ENCODE peak calls at places on chromosomes 4 and X, in ten cellular contexts. I is lower leg skin, T is suprapubic skin, O is astrocyte of the spinal cord, M is HFF-Myc, X is tibial artery, U is bronchial epithelial cell, F is AG09309, D is ovary, K is SK-N-SH. E is an unnamed sample.
A peak's percentile ranks its signal among the peaks of the same experiment; 100 is the strongest.

GRCh38 chr4:89712141-89712540 is 124.8 kb downstream of the SNCA start:
- DNase-seq in I (no peak), X (no peak), T (no peak), O (peak; percentile 86), K (peak; percentile 20), U (no peak), F (peak; percentile 47), M (peak; percentile 53), D (no peak), E (peak; percentile 36)

GRCh38 chr4:57442834-57443291 is 332.7 kb upstream of the IGFBP7 start:
- DNase-seq in D (no peak), U (peak; percentile 47), O (peak; percentile 42), M (peak; percentile 2), K (peak; percentile 54), F (no peak), X (no peak), T (no peak), I (no peak), E (peak; percentile 26)

GRCh38 chr4:159269143-159269542 is 166.3 kb downstream of the RAPGEF2 start:
- DNase-seq in U (no peak), X (no peak), K (peak; percentile 21), T (no peak), O (no peak), I (no peak), D (no peak), M (no peak), F (no peak), E (no peak)

GRCh38 chrX:136646602-136647239 is 1.2 kb upstream of the CD40LG start:
- DNase-seq in X (no peak), O (no peak), K (no peak), D (no peak), U (no peak), T (no peak), I (no peak), F (no peak), M (no peak), E (no peak)

GRCh38 chrX:68994883-68995255 is 166.0 kb downstream of the EFNB1 start:
- DNase-seq in T (no peak), X (no peak), U (no peak), K (no peak), O (no peak), D (no peak), F (no peak), I (no peak), M (no peak), E (no peak)

GRCh38 chrX:110022555-110023448 is 19.9 kb downstream of the TMEM164 start:
- DNase-seq in U (no peak), X (no peak), M (no peak), D (no peak), F (no peak), I (no peak), O (no peak), T (no peak), K (no peak), E (no peak)

GRCh38 chr4:38266616-38267015 is 306.4 kb downstream of the PTTG2 start:
- DNase-seq in K (no peak), I (no peak), O (peak; percentile 24), X (no peak), F (no peak), T (no peak), U (peak; percentile 71), D (no peak), M (no peak), E (no peak)

GRCh38 chr4:106258145-106259045 is 57.6 kb downstream of the TBCK start:
- DNase-seq in K (no peak), I (no peak), O (peak; percentile 62), U (no peak), D (no peak), X (no peak), M (no peak), F (peak; percentile 8), T (no peak), E (no peak)

GRCh38 chr4:68388347-68388746 is 38.5 kb upstream of the YTHDC1 start:
- DNase-seq in O (no peak), I (no peak), M (no peak), U (no peak), T (no peak), D (no peak), K (no peak), X (no peak), F (no peak), E (no peak)

GRCh38 chr4:103498161-103499070 is 221.4 kb downstream of the TACR3 start:
- DNase-seq in I (no peak), F (peak; percentile 33), K (no peak), U (peak; percentile 76), X (no peak), D (no peak), T (no peak), O (peak; percentile 64), M (peak; percentile 53), E (peak; percentile 1)

GRCh38 chr4:89054627-89055026 is 2.4 kb downstream of the FAM13A start:
- DNase-seq in T (no peak), D (no peak), X (no peak), U (no peak), K (no peak), O (no peak), I (no peak), M (no peak), F (no peak), E (no peak)

GRCh38 chr4:61070269-61070668 is 129.9 kb upstream of the ADGRL3 start:
- DNase-seq in X (no peak), F (no peak), O (no peak), T (no peak), M (no peak), K (no peak), I (no peak), U (peak; percentile 1), D (no peak), E (no peak)

GRCh38 chr4:118999919-119000318 is 111.3 kb downstream of the SYNPO2 start:
- DNase-seq in I (no peak), F (no peak), U (no peak), T (no peak), O (no peak), D (no peak), X (no peak), M (no peak), K (no peak), E (no peak)

GRCh38 chr4:15882675-15883086 is 55.9 kb downstream of the FGFBP1 start:
- DNase-seq in O (peak; percentile 81), D (peak; percentile 40), I (no peak), F (peak; percentile 52), M (peak; percentile 70), K (peak; percentile 57), U (peak; percentile 86), X (no peak), T (no peak), E (peak; percentile 82)

GRCh38 chrX:20727447-20727846 is 460.7 kb upstream of the RPS6KA3 start:
- DNase-seq in U (peak; percentile 48), M (no peak), F (no peak), D (no peak), X (no peak), K (no peak), I (no peak), O (no peak), T (no peak), E (no peak)
- H3K4me3 ChIP-seq in U (no peak overlapping the region), M (no peak overlapping the region), F (no peak overlapping the region), D (no peak overlapping the region), X (no peak overlapping the region), K (no peak overlapping the region), I (no peak overlapping the region), O (no peak overlapping the region), T (no peak overlapping the region), E (no peak overlapping the region)

DNA sequence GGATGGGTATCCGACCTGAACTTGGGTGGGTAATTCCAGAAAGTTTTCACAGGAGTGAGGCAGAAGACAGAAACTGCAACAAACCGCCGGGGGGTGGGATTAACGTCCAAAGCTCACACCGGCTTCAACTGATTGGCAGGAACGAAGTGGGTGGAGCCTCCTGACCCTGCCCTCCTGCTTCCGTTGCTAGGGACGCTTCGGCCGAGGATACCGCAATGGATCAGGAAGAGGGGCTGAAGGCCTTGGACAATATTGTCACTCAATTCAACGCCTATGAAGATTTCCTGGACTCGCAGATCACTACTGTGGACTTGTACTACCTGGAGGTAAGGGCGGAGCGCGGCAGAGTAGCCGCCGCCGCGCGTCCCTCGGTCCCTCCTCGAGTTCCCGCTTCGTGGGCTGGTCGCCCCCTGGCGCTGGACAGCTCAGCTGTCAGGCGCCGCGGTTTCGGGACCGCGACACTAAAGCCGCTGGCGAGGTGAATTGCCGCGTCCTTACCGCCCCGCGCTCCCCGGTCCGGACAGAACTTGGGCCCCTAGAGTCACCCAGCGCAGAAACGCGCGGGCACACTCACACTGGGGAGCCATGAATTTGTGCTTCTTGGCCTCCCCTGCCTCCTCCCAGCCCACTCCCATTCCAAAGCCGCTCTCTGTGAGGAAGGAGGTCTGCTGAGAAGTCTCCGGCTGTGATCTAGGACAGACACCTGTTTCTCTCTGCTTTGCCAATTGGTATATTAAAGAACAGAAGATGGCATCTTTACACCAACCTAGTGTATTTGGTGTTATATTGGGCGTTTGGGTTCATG is at the start of gene CFAP299:
- DNase-seq in I (peak; percentile 46), M (peak; percentile 74), X (peak; percentile 71), O (peak; percentile 88), D (peak; percentile 89), U (peak; percentile 85), F (peak; percentile 42), T (peak; percentile 87), K (peak; percentile 89), E (peak; percentile 74)
- TF ChIP-seq CTCF in I (no peak), M (peak; percentile 60), X (no peak), O (peak; percentile 72), D (no peak), U (peak; percentile 64), F (peak; percentile 66), T (no peak), K (peak; percentile 71), E (peak; percentile 64)

DNA sequence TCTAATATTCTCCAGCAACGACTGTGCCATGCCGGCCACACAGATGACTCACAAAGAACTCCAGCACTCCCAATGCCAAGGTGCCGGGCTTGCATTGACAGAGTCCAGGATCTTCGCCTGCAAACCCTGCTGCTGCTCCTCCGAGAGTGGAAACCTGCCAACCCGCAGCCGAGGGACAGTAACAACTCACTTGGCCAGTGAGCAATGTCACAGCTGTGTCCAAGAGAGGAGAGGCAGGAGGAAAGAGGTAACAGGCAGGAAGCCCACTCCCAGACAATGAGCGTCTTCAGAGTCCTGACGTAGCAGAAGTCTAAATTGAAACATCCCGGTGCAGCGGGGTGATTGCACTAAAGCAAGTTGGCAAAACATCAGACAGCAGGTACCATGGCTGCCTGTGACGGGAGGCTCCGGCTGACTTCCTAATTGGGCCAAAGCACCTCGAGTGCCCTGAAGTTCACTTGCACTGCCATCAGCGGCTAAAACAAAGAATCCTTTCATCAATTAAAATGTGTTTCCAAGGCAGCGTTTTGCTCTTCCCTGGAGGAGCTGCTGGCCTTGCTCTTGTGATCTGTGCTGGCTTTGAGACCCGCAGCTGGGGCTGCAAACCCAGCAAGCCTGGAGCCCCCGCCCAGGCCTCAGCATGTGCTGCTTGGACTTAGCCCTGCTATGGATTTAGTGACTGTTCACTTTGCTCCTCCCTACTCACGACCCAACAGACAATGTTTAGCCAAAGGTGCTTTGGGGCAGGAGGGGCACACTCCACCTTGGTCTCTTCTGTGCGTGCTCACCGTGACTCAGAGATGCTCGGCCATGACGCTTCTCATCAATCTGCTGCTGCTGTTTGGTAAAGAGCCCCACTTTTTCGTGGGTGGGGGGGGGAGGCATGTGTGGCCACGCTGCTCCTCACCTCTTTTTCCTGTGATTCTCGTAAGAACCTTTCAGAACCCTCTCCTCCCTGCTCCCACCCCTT is 36.5 kb downstream of the DCTD start:
- DNase-seq in M (no peak), K (no peak), O (peak; percentile 54), U (no peak), D (no peak), T (no peak), I (no peak), X (peak; percentile 51), F (no peak), E (peak; percentile 22)
- H3K4me3 ChIP-seq in M (no peak overlapping the region), K (no peak overlapping the region), O (no peak overlapping the region), U (no peak overlapping the region), D (no peak overlapping the region), T (no peak overlapping the region), I (no peak overlapping the region), X (no peak overlapping the region), F (no peak overlapping the region), E (peak overlapping the region; percentile 24)

GRCh38 chr4:62531731-62532130 is 1331.6 kb downstream of the ADGRL3 start:
- DNase-seq in O (no peak), I (no peak), K (no peak), M (no peak), T (no peak), U (no peak), X (no peak), D (no peak), F (no peak), E (no peak)
- TF ChIP-seq CTCF in O (no peak), I (no peak), K (no peak), M (no peak), T (no peak), U (no peak), X (no peak), D (no peak), F (no peak), E (no peak)